ENCODE peak calls at places on chromosomes 4 and X, in nine cellular contexts. J is GM23338, Y is fibroblast of lung, O is GM12878, T is K562, M is hepatocyte, V is HCT116, Q is GM23248, L is H1. D is an unnamed sample. For H3K36me3 and H3K4me1, the result is how much of the 10 kb centered on the place peaks cover.

GRCh38 chr4:141684785-141685184 is 48.4 kb downstream of the IL15 start:
- DNase-seq in J (no peak), Y (peak), O (no peak), T (no peak), M (no peak), V (no peak), Q (peak), L (no peak), D (no peak)

GRCh38 chrX:21383546-21383945 is 9.3 kb downstream of the CNKSR2 start:
- DNase-seq in J (no peak), Y (no peak), O (no peak), T (no peak), M (no peak), V (no peak), Q (no peak), L (no peak), D (no peak)

GRCh38 chr4:80611366-80611765 is 275.8 kb downstream of the CFAP299 start:
- DNase-seq in J (no peak), Y (no peak), O (peak), T (no peak), M (peak), V (no peak), Q (no peak), L (no peak), D (no peak)

GRCh38 chr4:2338754-2339457 is 77.0 kb upstream of the MXD4 start:
- DNase-seq in J (peak), Y (no peak), O (no peak), T (no peak), M (peak), V (no peak), Q (no peak), L (no peak), D (no peak)

GRCh38 chr4:86744570-86744969 is 104.6 kb downstream of the SLC10A6 start:
- DNase-seq in J (no peak), Y (no peak), O (no peak), T (no peak), M (no peak), V (no peak), Q (no peak), L (no peak), D (no peak)

GRCh38 chr4:2441393-2442174 is 22.8 kb downstream of the CFAP99 start:
- DNase-seq in J (peak), Y (peak), O (peak), T (peak), M (peak), V (peak), Q (peak), L (peak), D (peak)

GRCh38 chr4:80333121-80333520 is 2.4 kb upstream of the CFAP299 start:
- DNase-seq in J (no peak), Y (no peak), O (no peak), T (no peak), M (no peak), V (no peak), Q (peak), L (no peak), D (no peak)

GRCh38 chr4:55611358-55612059 is 19.5 kb upstream of the PDCL2 start:
- DNase-seq in J (no peak), Y (no peak), O (no peak), T (no peak), M (no peak), V (no peak), Q (no peak), L (no peak), D (no peak)

GRCh38 chr4:40577588-40578253 is 51.9 kb downstream of the RBM47 start:
- DNase-seq in J (no peak), Y (peak), O (no peak), T (no peak), M (no peak), V (no peak), Q (no peak), L (no peak), D (no peak)

DNA sequence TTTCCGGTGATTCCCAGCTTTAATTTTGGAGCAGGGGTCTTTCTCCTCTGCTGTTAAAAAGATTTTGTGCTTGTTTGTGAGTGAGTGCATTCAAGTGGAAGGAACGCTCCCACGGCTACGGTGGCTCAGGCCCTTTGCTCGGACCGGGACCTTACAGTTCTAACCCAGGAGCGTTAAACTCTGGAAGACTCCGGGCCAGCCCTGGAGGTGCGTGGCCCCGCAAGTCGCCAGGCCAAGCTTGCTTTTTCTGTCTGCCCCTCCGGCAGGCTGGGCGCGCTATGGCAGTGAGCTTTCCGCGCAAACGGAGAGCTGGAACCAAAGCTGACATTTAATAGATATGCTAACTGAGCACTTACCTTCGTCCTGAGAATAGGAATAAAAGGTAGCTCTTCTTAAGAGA is 18.3 kb upstream of the PITX2 start:
- DNase-seq in J (peak), Y (no peak), O (no peak), T (no peak), M (no peak), V (no peak), Q (no peak), L (no peak), D (peak)
- TF ChIP-seq EZH2 in J (peak), Y (no peak), O (no peak), T (no peak), M (no peak), V (no peak), Q (no peak), L (peak), D (peak)

GRCh38 chrX:73398185-73398914 is 48.5 kb upstream of the CDX4 start:
- DNase-seq in J (no peak), Y (no peak), O (no peak), T (no peak), M (no peak), V (no peak), Q (no peak), L (no peak), D (no peak)
- H3K36me3 ChIP-seq in J (under half), Y (under half), O (under half), T (under half), M (under half), V (under half), Q (under half), L (under half), D (under half)

GRCh38 chr4:158782539-158783360 is 13.9 kb downstream of the FNIP2 start:
- DNase-seq in J (no peak), Y (peak), O (peak), T (no peak), M (peak), V (no peak), Q (peak), L (no peak), D (no peak)

GRCh38 chr4:158783775-158784174 is 14.9 kb downstream of the FNIP2 start:
- DNase-seq in J (no peak), Y (peak), O (no peak), T (no peak), M (no peak), V (no peak), Q (peak), L (no peak), D (no peak)

GRCh38 chr4:158778712-158779111 is 9.9 kb downstream of the FNIP2 start:
- DNase-seq in J (no peak), Y (peak), O (no peak), T (no peak), M (no peak), V (no peak), Q (no peak), L (no peak), D (no peak)

GRCh38 chr4:158778065-158778711 is 9.4 kb downstream of the FNIP2 start:
- DNase-seq in J (no peak), Y (no peak), O (peak), T (no peak), M (no peak), V (no peak), Q (no peak), L (no peak), D (no peak)

DNA sequence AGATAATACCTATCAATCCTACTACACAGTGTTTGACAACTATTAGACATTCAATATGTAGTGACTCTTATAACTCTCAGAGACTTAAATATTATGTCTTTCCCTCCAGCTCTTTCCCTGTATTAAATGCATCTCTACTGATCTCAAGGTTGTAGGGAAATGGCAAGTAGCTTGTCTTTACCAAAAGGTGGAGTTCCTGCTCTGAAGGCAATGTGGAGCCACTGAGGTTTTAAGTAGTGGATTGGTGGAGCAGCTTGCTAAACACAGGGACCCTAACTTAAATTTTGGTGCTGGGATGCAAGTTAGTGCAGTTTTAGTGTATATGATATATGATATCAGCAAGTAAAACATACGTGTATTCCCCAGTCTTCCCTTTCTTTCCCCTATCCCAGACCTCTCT is 13.1 kb downstream of the FNIP2 start:
- DNase-seq in J (no peak), Y (no peak), O (no peak), T (no peak), M (no peak), V (no peak), Q (no peak), L (no peak), D (no peak)
- H3K4me1 ChIP-seq in J (under half), Y (under half), O (under half), T (under half), M (under half), V (under half), Q (under half), L (under half), D (under half)

GRCh38 chrX:370963-371745 is 15.6 kb downstream of the PPP2R3B start:
- DNase-seq in J (no peak), Y (no peak), O (no peak), T (no peak), M (no peak), V (no peak), Q (no peak), L (no peak), D (no peak)

GRCh38 chrX:371907-372306 is 14.8 kb downstream of the PPP2R3B start:
- DNase-seq in J (peak), Y (no peak), O (no peak), T (no peak), M (no peak), V (no peak), Q (no peak), L (no peak), D (peak)

GRCh38 chrX:373641-374471 is 12.9 kb downstream of the PPP2R3B start:
- DNase-seq in J (peak), Y (peak), O (no peak), T (no peak), M (peak), V (no peak), Q (peak), L (no peak), D (peak)

GRCh38 chrX:374566-374965 is 12.1 kb downstream of the PPP2R3B start:
- DNase-seq in J (no peak), Y (no peak), O (no peak), T (no peak), M (no peak), V (no peak), Q (peak), L (no peak), D (no peak)

DNA sequence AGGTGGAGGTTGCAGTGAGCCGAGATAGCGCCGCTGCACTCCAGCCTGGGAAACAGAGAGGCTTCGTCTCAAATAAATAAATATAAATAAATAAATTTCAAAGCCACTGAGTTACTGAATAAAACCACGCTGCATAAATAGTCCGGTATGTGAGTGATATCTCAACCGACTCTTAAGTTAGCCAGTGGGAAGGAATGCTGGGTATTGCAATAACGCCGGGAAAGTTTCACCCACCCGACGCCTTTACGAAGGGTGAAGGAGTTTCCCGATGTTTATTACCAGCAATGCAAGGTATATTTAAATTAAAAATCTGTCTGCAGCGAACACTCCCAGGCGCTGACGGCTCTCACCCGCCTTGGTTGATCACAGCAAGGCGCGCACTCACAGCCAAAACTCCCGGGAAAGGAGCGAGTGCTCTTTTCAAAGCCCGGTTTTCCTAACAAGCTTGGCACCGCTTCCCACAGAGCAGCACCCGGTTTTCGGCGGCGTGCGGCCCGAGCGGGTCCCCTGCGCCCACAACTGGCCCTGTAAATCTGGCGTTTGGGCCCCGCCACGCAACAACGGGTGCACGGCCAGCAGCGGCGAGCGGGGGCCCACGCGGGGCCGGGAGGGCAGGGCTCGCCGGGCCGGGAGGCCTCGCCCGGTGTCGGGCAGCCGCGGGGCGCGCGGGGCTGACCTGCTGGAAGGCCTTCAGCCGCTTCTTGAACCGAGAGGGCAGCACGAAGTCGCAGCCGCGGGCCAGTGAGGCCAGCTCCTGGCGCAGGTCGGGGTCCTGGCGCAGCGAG is 13.7 kb downstream of the PPP2R3B start:
- DNase-seq in J (no peak), Y (peak), O (no peak), T (no peak), M (no peak), V (no peak), Q (peak), L (no peak), D (peak)
- TF ChIP-seq EZH2 in J (no peak), Y (peak), O (no peak), T (no peak), M (no peak), V (no peak), Q (no peak), L (no peak), D (peak)